ENCODE peak calls at places on chromosomes 4 and X, in five cellular contexts. One of them, this sample, is unnamed.

GRCh38 chrX:149720021-149720689 is 8.3 kb downstream of the MAGEA11 start:
- DNase-seq in NCI-H748 treated with DMSO at 0.1 percent for 48 hours: no peak
- DNase-seq in glutamatergic neuron: no peak
- DNase-seq in activated naive CD4-positive, alpha-beta T cell treated with Interleukin-2 at 50 U/mL for 16 hours: no peak
- DNase-seq in DMS 273 treated with DMSO at 0.1 percent for 48 hours: no peak
- DNase-seq in this sample: no peak

GRCh38 chr4:993111-994029 is at the start of gene SLC26A1:
- DNase-seq in activated naive CD4-positive, alpha-beta T cell treated with Interleukin-2 at 50 U/mL for 16 hours: no peak
- DNase-seq in glutamatergic neuron: peak
- DNase-seq in DMS 273 treated with DMSO at 0.1 percent for 48 hours: no peak
- DNase-seq in NCI-H748 treated with DMSO at 0.1 percent for 48 hours: no peak
- DNase-seq in this sample: no peak

GRCh38 chr4:147362868-147363440 is 117.9 kb upstream of the EDNRA start:
- DNase-seq in activated naive CD4-positive, alpha-beta T cell treated with Interleukin-2 at 50 U/mL for 16 hours: no peak
- DNase-seq in NCI-H748 treated with DMSO at 0.1 percent for 48 hours: no peak
- DNase-seq in DMS 273 treated with DMSO at 0.1 percent for 48 hours: no peak
- DNase-seq in glutamatergic neuron: no peak
- DNase-seq in this sample: no peak

GRCh38 chr4:111323496-111323895 is 700.6 kb upstream of the PITX2 start:
- DNase-seq in glutamatergic neuron: no peak
- DNase-seq in NCI-H748 treated with DMSO at 0.1 percent for 48 hours: no peak
- DNase-seq in activated naive CD4-positive, alpha-beta T cell treated with Interleukin-2 at 50 U/mL for 16 hours: no peak
- DNase-seq in DMS 273 treated with DMSO at 0.1 percent for 48 hours: no peak
- DNase-seq in this sample: no peak

GRCh38 chr4:161252520-161253141 is 911.2 kb downstream of the FSTL5 start:
- DNase-seq in glutamatergic neuron: no peak
- DNase-seq in NCI-H748 treated with DMSO at 0.1 percent for 48 hours: peak
- DNase-seq in DMS 273 treated with DMSO at 0.1 percent for 48 hours: no peak
- DNase-seq in activated naive CD4-positive, alpha-beta T cell treated with Interleukin-2 at 50 U/mL for 16 hours: no peak
- DNase-seq in this sample: no peak

GRCh38 chr4:116516711-116517110 is 568.7 kb downstream of the TRAM1L1 start:
- DNase-seq in activated naive CD4-positive, alpha-beta T cell treated with Interleukin-2 at 50 U/mL for 16 hours: no peak
- DNase-seq in NCI-H748 treated with DMSO at 0.1 percent for 48 hours: no peak
- DNase-seq in DMS 273 treated with DMSO at 0.1 percent for 48 hours: no peak
- DNase-seq in glutamatergic neuron: no peak
- DNase-seq in this sample: no peak

GRCh38 chr4:41939016-41939623 is 3.9 kb downstream of the TMEM33 start:
- DNase-seq in DMS 273 treated with DMSO at 0.1 percent for 48 hours: no peak
- DNase-seq in glutamatergic neuron: no peak
- DNase-seq in NCI-H748 treated with DMSO at 0.1 percent for 48 hours: no peak
- DNase-seq in activated naive CD4-positive, alpha-beta T cell treated with Interleukin-2 at 50 U/mL for 16 hours: no peak
- DNase-seq in this sample: no peak

GRCh38 chr4:116229420-116229819 is 856.0 kb downstream of the TRAM1L1 start:
- DNase-seq in NCI-H748 treated with DMSO at 0.1 percent for 48 hours: no peak
- DNase-seq in activated naive CD4-positive, alpha-beta T cell treated with Interleukin-2 at 50 U/mL for 16 hours: no peak
- DNase-seq in glutamatergic neuron: no peak
- DNase-seq in DMS 273 treated with DMSO at 0.1 percent for 48 hours: no peak
- DNase-seq in this sample: no peak

GRCh38 chrX:69229436-69229835 is 64.2 kb upstream of the PJA1 start:
- DNase-seq in glutamatergic neuron: no peak
- DNase-seq in activated naive CD4-positive, alpha-beta T cell treated with Interleukin-2 at 50 U/mL for 16 hours: no peak
- DNase-seq in NCI-H748 treated with DMSO at 0.1 percent for 48 hours: no peak
- DNase-seq in DMS 273 treated with DMSO at 0.1 percent for 48 hours: no peak
- DNase-seq in this sample: no peak

GRCh38 chr4:124804041-124804440 is 91.5 kb upstream of the ANKRD50 start:
- DNase-seq in DMS 273 treated with DMSO at 0.1 percent for 48 hours: no peak
- DNase-seq in activated naive CD4-positive, alpha-beta T cell treated with Interleukin-2 at 50 U/mL for 16 hours: no peak
- DNase-seq in glutamatergic neuron: no peak
- DNase-seq in NCI-H748 treated with DMSO at 0.1 percent for 48 hours: no peak
- DNase-seq in this sample: no peak

GRCh38 chr4:159526172-159526571 is 423.3 kb downstream of the RAPGEF2 start:
- DNase-seq in NCI-H748 treated with DMSO at 0.1 percent for 48 hours: no peak
- DNase-seq in DMS 273 treated with DMSO at 0.1 percent for 48 hours: no peak
- DNase-seq in glutamatergic neuron: no peak
- DNase-seq in activated naive CD4-positive, alpha-beta T cell treated with Interleukin-2 at 50 U/mL for 16 hours: no peak
- DNase-seq in this sample: no peak

This sample was measured in activated naive CD8-positive, alpha-beta T cell treated with anti-CD3 and anti-CD28 coated beads, Interleukin-2, amount 50 U/mL, for 24 hours.